ENCODE peak calls at places on chromosomes 16 and 17, in five cellular contexts. W is IMR-90, H is SK-N-SH, O is GM12878, S is K562. Y is an unnamed sample.

GRCh38 chr16:3383045-3383448 is 17.8 kb downstream of the ZSCAN32 start:
- DNase-seq in H (no peak), W (no peak), O (no peak), S (no peak), Y (no peak)

GRCh38 chr16:878886-879285 is 78.4 kb upstream of the GNG13 start:
- DNase-seq in H (no peak), S (no peak), O (no peak), W (no peak), Y (no peak)

GRCh38 chr17:38925263-38925995 is at the start of gene LASP1NB:
- DNase-seq in H (peak), O (no peak), S (no peak), W (peak), Y (no peak)

GRCh38 chr16:59148312-59148711 is 414.2 kb upstream of the GOT2 start:
- DNase-seq in W (no peak), S (no peak), H (no peak), O (no peak), Y (no peak)

GRCh38 chr17:80888276-80889160 is 103.1 kb upstream of the CHMP6 start:
- DNase-seq in S (no peak), H (no peak), O (no peak), W (no peak), Y (no peak)

GRCh38 chr17:57379237-57380054 is 123.1 kb downstream of the MSI2 start:
- DNase-seq in W (peak), O (no peak), S (peak), H (peak), Y (no peak)

GRCh38 chr17:44794699-44795413 is 35.2 kb downstream of the GJC1 start:
- DNase-seq in S (peak), H (no peak), W (peak), O (no peak), Y (peak)

GRCh38 chr16:35795361-35796029 is 2336.1 kb downstream of the TP53TG3F start:
- DNase-seq in S (no peak), W (no peak), H (peak), O (no peak), Y (no peak)

GRCh38 chr17:68383443-68384321 is 73.6 kb downstream of the WIPI1 start:
- DNase-seq in O (no peak), W (peak), S (no peak), H (no peak), Y (no peak)

GRCh38 chr17:63967953-63968352 is 4.8 kb downstream of the SCN4A start:
- DNase-seq in S (peak), O (no peak), W (peak), H (no peak), Y (no peak)

DNA sequence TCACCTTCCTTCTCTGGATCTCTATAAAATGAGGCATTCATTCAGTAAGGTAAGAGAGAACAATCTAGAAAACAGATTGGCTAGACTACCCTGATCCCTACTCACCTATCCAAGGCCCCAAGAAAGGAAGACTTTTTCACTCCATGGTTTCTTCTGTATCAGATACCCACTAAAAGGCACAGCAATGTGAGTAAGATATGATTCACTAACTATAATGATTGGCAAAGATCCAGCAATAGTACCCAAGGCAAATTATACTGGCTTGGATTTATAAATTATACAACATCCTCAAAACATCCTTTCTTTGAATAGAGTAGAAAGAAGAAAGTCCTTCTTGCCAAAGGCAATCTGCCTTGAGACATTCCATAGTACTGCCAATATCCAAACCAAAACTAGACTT is 1432.0 kb upstream of the GOT2 start:
- DNase-seq in S (no peak), H (no peak), O (no peak), W (no peak), Y (no peak)
- TF ChIP-seq RCOR1 in S (no peak), H (no peak), O (no peak), W (no peak), Y (no peak)

GRCh38 chr16:31476305-31477219 is 4.6 kb downstream of the TGFB1I1 start:
- DNase-seq in O (no peak), H (peak), W (no peak), S (peak), Y (no peak)
- H3K27ac ChIP-seq in O (no peak), H (no peak), W (no peak), S (peak), Y (no peak)

DNA sequence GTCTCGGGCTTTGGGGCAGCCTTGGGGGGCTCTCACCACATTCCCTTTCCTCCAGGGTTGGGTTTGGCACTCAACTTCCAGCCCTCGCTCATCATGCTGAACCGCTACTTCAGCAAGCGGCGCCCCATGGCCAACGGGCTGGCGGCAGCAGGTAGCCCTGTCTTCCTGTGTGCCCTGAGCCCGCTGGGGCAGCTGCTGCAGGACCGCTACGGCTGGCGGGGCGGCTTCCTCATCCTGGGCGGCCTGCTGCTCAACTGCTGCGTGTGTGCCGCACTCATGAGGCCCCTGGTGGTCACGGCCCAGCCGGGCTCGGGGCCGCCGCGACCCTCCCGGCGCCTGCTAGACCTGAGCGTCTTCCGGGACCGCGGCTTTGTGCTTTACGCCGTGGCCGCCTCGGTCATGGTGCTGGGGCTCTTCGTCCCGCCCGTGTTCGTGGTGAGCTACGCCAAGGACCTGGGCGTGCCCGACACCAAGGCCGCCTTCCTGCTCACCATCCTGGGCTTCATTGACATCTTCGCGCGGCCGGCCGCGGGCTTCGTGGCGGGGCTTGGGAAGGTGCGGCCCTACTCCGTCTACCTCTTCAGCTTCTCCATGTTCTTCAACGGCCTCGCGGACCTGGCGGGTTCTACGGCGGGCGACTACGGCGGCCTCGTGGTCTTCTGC is 8.4 kb downstream of the SLC16A3 start:
- DNase-seq in W (no peak), H (no peak), O (no peak), S (no peak), Y (no peak)
- TF ChIP-seq RCOR1 in W (no peak), H (no peak), O (no peak), S (no peak), Y (no peak)

DNA sequence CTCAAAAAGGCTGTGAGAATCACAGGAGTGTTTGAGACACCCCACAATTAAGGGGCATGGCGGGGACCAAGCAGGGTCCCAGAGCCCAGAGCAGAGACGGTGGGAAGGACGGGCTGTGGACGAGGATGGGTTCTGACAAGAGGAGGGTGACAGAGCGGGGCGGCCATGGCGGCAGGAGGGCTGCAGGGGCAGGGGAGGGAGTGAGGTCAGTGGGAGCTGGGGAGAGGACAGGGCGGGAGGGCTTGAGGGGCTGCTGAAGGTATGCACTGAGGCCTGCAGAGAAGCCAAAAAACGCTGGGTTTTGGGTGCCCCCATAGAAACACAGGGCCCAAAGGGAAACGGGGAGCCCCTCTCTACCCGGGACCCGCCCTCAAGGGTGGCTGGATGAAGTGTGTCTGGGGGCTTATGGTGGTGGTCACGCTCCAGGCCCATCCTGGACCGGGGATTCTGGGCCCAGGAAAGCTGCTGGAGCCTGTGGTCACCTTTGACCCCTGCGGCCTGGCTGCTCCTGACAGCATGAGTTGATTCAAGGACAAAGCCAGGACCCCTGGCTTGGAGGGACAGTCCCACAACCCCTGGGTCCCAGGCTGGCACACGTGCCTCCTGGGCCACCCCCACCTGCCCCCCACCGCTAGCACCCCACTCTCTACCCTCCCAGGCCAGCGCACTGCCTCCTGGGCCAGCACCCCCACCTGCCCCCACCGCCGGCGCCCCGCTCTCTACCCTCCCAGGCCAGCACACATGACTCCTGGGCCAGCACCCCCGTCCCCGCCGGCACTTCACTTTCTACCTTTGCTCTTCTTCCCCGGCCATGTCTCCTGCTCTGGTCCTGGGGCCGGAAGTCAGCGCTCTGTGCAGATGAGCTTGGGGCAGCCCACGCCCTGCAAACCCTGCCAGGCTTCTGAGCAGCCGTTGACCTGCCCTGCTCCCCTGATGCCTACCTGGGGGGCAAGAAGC is 31.0 kb upstream of the ACSF3 start:
- DNase-seq in O (no peak), S (no peak), W (no peak), H (no peak), Y (no peak)
- H3K27ac ChIP-seq in O (no peak), S (no peak), W (no peak), H (no peak), Y (no peak)

DNA sequence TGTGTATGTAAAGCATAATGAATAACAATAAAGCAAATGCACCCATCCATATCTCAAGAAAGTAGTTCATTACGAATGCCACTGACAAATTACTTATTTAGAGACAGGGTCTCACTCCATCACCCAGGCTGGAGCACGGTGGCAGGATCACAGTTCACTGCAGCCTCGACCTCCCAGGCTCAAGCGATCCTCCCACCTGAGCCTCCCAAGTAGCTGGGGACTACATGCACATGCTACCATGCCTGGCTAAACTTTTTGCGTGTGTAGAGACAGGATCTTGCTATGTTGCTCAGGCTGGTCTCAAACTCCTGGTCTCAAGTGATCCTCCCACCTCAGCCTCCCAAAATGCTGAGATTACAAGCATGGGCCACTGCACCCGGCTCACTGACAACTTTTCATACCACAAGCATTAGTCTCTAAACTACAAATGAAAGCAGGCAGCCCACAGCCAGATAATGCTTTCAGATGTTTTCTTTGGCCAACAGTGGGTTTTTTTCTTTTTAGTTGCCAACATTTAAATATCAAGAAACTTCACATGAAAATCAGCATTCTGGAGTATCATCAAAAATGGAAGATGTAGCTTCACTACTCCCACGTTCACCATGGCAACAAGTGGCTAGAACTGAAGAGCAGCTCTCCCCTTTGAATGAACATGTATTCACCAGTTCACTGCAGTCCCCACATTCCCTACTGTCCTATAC is 7.7 kb downstream of the ARHGAP17 start:
- DNase-seq in O (no peak), S (no peak), W (peak), H (no peak), Y (no peak)
- TF ChIP-seq RCOR1 in O (no peak), S (no peak), W (no peak), H (no peak), Y (no peak)

DNA sequence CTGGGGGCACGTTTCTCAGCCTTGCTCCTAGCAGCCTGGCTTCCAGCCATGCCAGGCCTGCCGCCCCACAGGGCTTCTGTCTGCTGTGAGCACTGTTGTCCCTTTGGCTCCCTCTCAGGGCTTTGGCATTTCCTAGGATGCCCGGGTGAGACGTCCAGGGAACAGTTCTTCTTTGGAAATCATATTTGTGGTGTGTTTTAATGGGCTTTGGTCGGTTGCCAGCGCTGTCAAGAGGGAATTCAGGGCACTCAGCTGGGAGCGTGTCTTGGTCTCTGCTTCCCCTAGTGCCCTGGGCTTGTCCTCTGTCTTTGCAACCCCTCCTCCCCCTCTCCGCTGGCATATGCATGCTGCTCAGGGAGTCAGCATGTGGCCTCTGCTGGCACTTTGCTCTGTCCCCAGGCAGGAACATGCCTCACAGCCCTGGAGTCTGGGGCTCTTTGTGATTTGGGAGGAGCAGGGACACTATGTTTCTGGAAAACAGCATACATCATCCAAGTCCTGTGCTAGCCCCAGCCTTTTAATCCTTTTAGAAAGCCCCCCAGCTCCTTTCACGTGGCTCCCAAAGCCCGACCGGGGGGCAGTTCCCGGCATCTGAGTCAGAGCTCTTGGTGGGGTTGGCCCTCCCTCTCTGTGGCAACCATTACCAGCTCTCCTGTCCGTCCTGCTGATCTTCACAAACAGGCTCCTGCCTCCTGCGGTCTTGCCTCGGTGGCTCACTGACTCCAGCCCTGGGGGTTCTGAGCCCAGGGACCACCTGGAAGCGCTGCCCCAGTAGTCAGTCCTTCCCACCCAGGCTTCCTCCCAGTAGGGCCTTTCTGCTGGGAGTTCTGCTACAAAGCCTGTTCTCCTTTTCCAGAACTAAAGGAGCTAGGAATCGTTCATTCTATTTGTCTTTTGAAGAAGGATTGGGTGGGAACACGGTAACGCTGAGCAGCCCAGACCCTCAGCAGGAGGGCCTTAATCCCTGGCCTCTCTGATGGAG is 26.7 kb downstream of the SAP30BP start:
- DNase-seq in W (peak), O (no peak), H (peak), S (no peak), Y (peak)
- H3K27ac ChIP-seq in W (no peak), O (no peak), H (peak), S (no peak), Y (peak)

DNA sequence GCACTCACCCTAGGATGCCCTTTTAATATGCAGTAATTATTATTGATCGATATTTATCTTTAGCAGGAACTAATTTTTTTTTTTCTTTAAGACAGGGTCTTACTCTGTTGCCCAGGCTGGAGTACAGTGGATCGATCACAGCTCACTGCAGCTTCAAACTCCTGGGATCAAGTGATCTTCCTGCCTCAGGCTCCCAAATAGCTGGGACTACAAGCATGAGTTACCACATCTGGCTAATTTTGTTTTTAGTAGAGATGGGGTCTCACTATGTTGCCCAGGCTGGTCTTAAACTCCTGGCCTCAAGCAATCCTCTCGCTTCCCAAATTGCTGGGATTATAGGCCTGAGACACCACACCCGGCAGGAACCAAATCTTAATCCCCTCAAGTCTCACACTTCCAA is 29.3 kb downstream of the KIAA0753 start:
- DNase-seq in S (no peak), O (no peak), W (no peak), H (no peak), Y (no peak)
- TF ChIP-seq RCOR1 in S (no peak), O (no peak), W (no peak), H (no peak), Y (no peak)

GRCh38 chr17:75036643-75037268 is 10.0 kb downstream of the ATP5PD start:
- DNase-seq in H (no peak), W (peak), O (no peak), S (peak), Y (peak)
- H3K27ac ChIP-seq in H (no peak), W (no peak), O (no peak), S (peak), Y (peak)

DNA sequence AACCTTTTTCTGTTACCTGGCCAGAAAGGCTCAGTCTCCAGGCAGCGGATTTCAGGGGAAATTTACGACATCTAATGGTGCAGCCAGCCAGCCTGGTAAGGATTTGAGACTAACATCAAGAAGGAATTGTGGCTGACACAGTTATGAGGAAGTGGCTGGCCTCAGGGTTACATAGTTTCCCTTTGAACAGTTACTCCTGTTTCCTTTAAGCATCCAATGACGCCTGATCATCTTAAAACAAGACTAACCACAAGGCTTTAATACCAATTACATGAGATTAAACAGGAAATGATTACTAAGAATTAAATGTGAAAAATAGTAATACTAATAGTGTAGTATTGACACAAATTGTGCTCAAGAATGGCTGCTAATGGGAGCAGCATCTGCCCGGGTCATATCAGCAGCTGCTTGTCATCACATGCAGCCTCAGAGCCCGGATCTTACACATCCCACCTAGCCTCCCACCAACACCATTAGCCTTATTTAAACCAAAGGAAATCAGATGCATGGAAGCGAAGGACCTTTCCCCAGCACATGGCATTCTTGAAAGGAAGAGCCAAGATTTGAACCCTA is 431.8 kb downstream of the PMP22 start:
- DNase-seq in S (no peak), O (no peak), W (peak), H (no peak), Y (no peak)
- TF ChIP-seq RCOR1 in S (no peak), O (no peak), W (no peak), H (no peak), Y (no peak)

GRCh38 chr17:53900951-53901350 is 78.2 kb downstream of the KIF2B start:
- DNase-seq in W (no peak), O (no peak), S (no peak), H (no peak), Y (no peak)

GRCh38 chr17:53894591-53894990 is 71.9 kb downstream of the KIF2B start:
- DNase-seq in W (no peak), H (no peak), S (no peak), O (no peak), Y (no peak)

GRCh38 chr17:53892222-53892621 is 69.5 kb downstream of the KIF2B start:
- DNase-seq in O (no peak), W (no peak), H (no peak), S (no peak), Y (no peak)

DNA sequence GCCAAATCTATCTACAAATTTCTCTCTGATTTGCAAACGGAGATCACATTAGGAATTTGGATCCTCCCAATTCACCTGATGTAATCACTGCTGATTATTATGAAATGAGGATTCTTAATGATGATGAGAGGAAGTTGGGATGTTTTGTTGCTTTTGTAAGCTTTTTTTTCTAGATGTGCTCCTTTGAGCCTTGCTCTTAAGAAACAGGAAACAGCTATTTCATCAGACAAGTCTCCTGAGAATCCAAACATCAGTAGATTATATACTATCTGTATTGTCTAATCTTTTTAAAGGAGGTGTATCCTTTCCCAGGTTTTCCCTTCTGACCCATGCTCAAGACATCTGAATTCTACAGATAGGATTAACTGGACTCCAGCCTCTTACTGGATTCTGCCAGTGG is 73.3 kb downstream of the KIF2B start:
- DNase-seq in O (no peak), W (no peak), S (no peak), H (no peak), Y (no peak)
- H3K27ac ChIP-seq in O (no peak), W (no peak), S (no peak), H (no peak), Y (no peak)